ENCODE peak calls at places on chromosome 3, in nine cellular contexts. Z, H, X, Y, R, C, I, E and U are unnamed samples. For H3K27me3 and H3K36me3, the result is how much of the 10 kb centered on the place peaks cover.

GRCh38 chr3:31291818-31292217 is 240.9 kb upstream of the STT3B start:
- DNase-seq in Z (no peak), H (no peak), X (no peak), Y (no peak), R (no peak), C (no peak), I (no peak), E (no peak), U (no peak)

GRCh38 chr3:140440446-140440845 is 237.4 kb upstream of the TRIM42 start:
- DNase-seq in Z (no peak), H (no peak), X (no peak), Y (no peak), R (no peak), C (no peak), I (no peak), E (no peak), U (peak)

GRCh38 chr3:172068977-172069376 is 29.6 kb downstream of the FNDC3B start:
- DNase-seq in Z (no peak), H (no peak), X (no peak), Y (no peak), R (no peak), C (no peak), I (no peak), E (no peak), U (no peak)

GRCh38 chr3:15899438-15899837 is 101.7 kb upstream of the ANKRD28 start:
- DNase-seq in Z (no peak), H (no peak), X (no peak), Y (peak), R (peak), C (no peak), I (no peak), E (peak), U (peak)

GRCh38 chr3:46361408-46362283 is 7.7 kb downstream of the CCR2 start:
- DNase-seq in Z (no peak), H (no peak), X (no peak), Y (no peak), R (no peak), C (no peak), I (peak), E (no peak), U (no peak)

GRCh38 chr3:135106445-135106844 is 311.4 kb downstream of the EPHB1 start:
- DNase-seq in Z (peak), H (peak), X (no peak), Y (no peak), R (no peak), C (no peak), I (no peak), E (no peak), U (peak)

GRCh38 chr3:182508896-182509295 is 284.4 kb upstream of the ATP11B start:
- DNase-seq in Z (no peak), H (no peak), X (no peak), Y (no peak), R (no peak), C (no peak), I (no peak), E (no peak), U (no peak)

GRCh38 chr3:188439080-188439479 is 285.1 kb downstream of the LPP start:
- DNase-seq in Z (no peak), H (no peak), X (no peak), Y (no peak), R (no peak), C (no peak), I (no peak), E (no peak), U (no peak)

GRCh38 chr3:150098621-150099020 is 127.9 kb upstream of the PFN2 start:
- DNase-seq in Z (no peak), H (no peak), X (no peak), Y (no peak), R (no peak), C (no peak), I (no peak), E (no peak), U (no peak)

GRCh38 chr3:59425942-59426341 is 376.1 kb upstream of the CFAP20DC start:
- DNase-seq in Z (no peak), H (no peak), X (no peak), Y (no peak), R (no peak), C (no peak), I (no peak), E (no peak), U (no peak)

GRCh38 chr3:194561306-194561974 is 71.8 kb downstream of the TMEM44 start:
- DNase-seq in Z (no peak), H (no peak), X (no peak), Y (peak), R (peak), C (no peak), I (no peak), E (no peak), U (no peak)

GRCh38 chr3:142857056-142857455 is 31.8 kb downstream of the PCOLCE2 start:
- DNase-seq in Z (no peak), H (no peak), X (no peak), Y (no peak), R (no peak), C (no peak), I (peak), E (no peak), U (peak)

DNA sequence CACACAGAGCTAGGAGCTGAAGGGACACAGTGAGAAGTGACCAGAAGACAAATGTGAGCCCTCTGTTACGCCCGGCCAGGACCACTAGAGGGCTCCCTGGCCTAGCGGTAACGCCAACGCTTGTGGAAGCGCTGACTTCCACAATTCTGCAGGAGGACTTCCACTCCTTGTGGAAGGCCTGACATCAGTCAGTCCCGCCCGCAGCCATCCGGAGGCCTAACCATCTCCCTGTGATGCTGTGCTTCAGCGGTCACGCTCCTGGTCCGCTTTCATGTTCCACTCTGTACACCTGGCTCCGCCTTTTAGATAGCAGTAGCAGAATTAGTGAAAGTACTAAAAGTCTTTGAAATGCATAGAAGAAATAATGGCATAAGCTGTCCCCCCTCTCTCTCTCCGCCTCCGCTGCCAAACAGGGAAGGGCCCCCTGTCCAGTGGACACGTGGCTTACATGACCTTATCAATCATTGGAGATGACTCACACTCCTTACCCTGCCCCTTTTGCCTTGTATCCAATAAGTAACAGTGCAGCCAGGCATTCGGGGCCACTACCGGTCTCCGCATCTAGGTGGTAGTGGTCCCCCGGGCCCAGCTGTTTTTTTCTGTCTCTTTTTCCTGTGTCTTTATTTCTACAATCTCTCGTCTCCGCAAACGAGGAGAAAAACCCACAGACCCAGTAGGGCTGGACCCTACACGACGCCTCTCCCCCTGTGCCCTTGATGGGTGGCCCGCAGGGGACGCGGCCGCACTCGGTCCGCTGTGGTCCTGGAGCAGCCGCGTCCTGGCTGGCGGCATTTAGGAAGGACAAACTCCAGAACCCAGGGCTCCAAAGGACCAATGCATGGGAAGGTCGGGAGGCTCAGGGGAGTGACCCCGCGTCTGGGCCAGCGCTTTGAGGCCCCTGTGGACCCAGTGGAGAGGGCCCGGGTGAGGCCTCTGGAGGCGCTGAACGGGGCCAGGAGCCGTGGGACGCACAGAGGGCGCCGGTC is 27.0 kb upstream of the RPL32 start:
- DNase-seq in Z (peak), H (peak), X (peak), Y (peak), R (peak), C (no peak), I (peak), E (peak), U (peak)
- H3K27me3 ChIP-seq in Z (under half), H (under half), X (under half), Y (under half), R (under half), C (under half), I (under half), E (under half), U (under half)

GRCh38 chr3:156705761-156706631 is 31.6 kb downstream of the TIPARP start:
- DNase-seq in Z (no peak), H (no peak), X (no peak), Y (peak), R (no peak), C (no peak), I (no peak), E (no peak), U (no peak)
- H3K36me3 ChIP-seq in Z (under half), H (under half), X (under half), Y (half or more), R (under half), C (under half), I (half or more), E (half or more), U (half or more)

GRCh38 chr3:136916200-136916599 is 41.6 kb upstream of the IL20RB start:
- DNase-seq in Z (no peak), H (no peak), X (no peak), Y (no peak), R (no peak), C (no peak), I (no peak), E (no peak), U (no peak)

GRCh38 chr3:136914739-136915138 is 43.0 kb upstream of the IL20RB start:
- DNase-seq in Z (no peak), H (no peak), X (no peak), Y (no peak), R (no peak), C (no peak), I (no peak), E (no peak), U (no peak)

GRCh38 chr3:136909187-136909586 is 47.2 kb downstream of the NCK1 start:
- DNase-seq in Z (no peak), H (no peak), X (no peak), Y (no peak), R (no peak), C (no peak), I (no peak), E (no peak), U (no peak)

GRCh38 chr3:136910697-136911096 is 47.1 kb upstream of the IL20RB start:
- DNase-seq in Z (no peak), H (no peak), X (no peak), Y (no peak), R (peak), C (no peak), I (no peak), E (no peak), U (no peak)

GRCh38 chr3:136913168-136913567 is 44.6 kb upstream of the IL20RB start:
- DNase-seq in Z (no peak), H (no peak), X (no peak), Y (no peak), R (no peak), C (no peak), I (no peak), E (no peak), U (no peak)
- H3K4me3 ChIP-seq in Z (no peak), H (no peak), X (no peak), Y (no peak), R (no peak), C (no peak), I (no peak), E (no peak), U (no peak)

GRCh38 chr3:72331076-72331475 is 517.2 kb downstream of the SHQ1 start:
- DNase-seq in Z (no peak), H (no peak), X (no peak), Y (no peak), R (no peak), C (no peak), I (no peak), E (no peak), U (no peak)
- H3K27me3 ChIP-seq in Z (under half), H (under half), X (under half), Y (under half), R (under half), C (under half), I (under half), E (under half), U (under half)